ENCODE peak calls at places on chromosomes 1 and 21, in four cellular contexts. J is retina, H is GM04503, D is left lung. K is an unnamed sample.

GRCh38 chr1:227788279-227789041 is 27.0 kb upstream of the PRSS38 start:
- DNase-seq in H (no peak), D (peak), J (peak), K (peak)

GRCh38 chr1:198955085-198955484 is 316.2 kb downstream of the PTPRC start:
- DNase-seq in H (no peak), J (no peak), D (no peak), K (no peak)

GRCh38 chr1:160709715-160710114 is 1.9 kb downstream of the CD48 start:
- DNase-seq in D (no peak), H (no peak), J (no peak), K (no peak)

GRCh38 chr1:34827341-34827941 is 32.1 kb downstream of the SMIM12 start:
- DNase-seq in J (no peak), D (no peak), H (no peak), K (no peak)

GRCh38 chr1:102902045-102902444 is 206.3 kb downstream of the COL11A1 start:
- DNase-seq in H (no peak), J (no peak), D (no peak), K (no peak)

GRCh38 chr1:19068639-19069276 is 112.3 kb upstream of the IFFO2 start:
- DNase-seq in H (no peak), J (no peak), D (no peak), K (no peak)

GRCh38 chr1:17475729-17476128 is 36.3 kb upstream of the RCC2 start:
- DNase-seq in H (no peak), J (no peak), D (no peak), K (no peak)

GRCh38 chr1:115189814-115190541 is 100.7 kb upstream of the TSPAN2 start:
- DNase-seq in H (peak), D (no peak), J (no peak), K (no peak)

GRCh38 chr1:24391882-24392603 is 21.5 kb downstream of the STPG1 start:
- DNase-seq in H (no peak), D (no peak), J (peak), K (peak)

GRCh38 chr1:90579212-90579802 is 137.8 kb downstream of the BARHL2 start:
- DNase-seq in D (no peak), H (no peak), J (peak), K (no peak)

GRCh38 chr21:33205476-33205875 is 24.3 kb upstream of the IFNAR2 start:
- DNase-seq in H (no peak), J (no peak), D (no peak), K (no peak)

GRCh38 chr1:34870395-34870794 is 10.8 kb upstream of the SMIM12 start:
- DNase-seq in D (no peak), H (no peak), J (peak), K (no peak)

GRCh38 chr1:32925360-32926142 is 24.4 kb upstream of the TMEM54 start:
- DNase-seq in J (peak), H (no peak), D (peak), K (no peak)

GRCh38 chr21:36547464-36547863 is 67.5 kb upstream of the CLDN14 start:
- DNase-seq in H (no peak), J (peak), D (no peak), K (no peak)

GRCh38 chr1:209375681-209376360 is 207.7 kb upstream of the CAMK1G start:
- DNase-seq in D (no peak), H (no peak), J (no peak), K (no peak)

GRCh38 chr1:201448981-201449380 is 20.0 kb downstream of the PHLDA3 start:
- DNase-seq in D (no peak), J (peak), H (no peak), K (no peak)

GRCh38 chr1:43233631-43234030 is 36.2 kb upstream of the TMEM125 start:
- DNase-seq in D (no peak), H (no peak), J (no peak), K (no peak)

GRCh38 chr1:65114312-65114711 is 33.7 kb upstream of the AK4 start:
- DNase-seq in J (no peak), D (no peak), H (no peak), K (no peak)

GRCh38 chr21:43880111-43880985 is 15.3 kb downstream of the AGPAT3 start:
- DNase-seq in D (peak), J (peak), H (peak), K (peak)

GRCh38 chr1:230067871-230068814 is 1.1 kb downstream of the GALNT2 start:
- DNase-seq in H (no peak), J (peak), D (no peak), K (peak)

K was measured in upper lobe of right lung.